ENCODE peak calls at places on chromosomes 16 and 17, in eight cellular contexts. X is fibroblast of pulmonary artery; N is IMR-90; F is GM12865; D is CD8-positive, alpha-beta T cell; R is tibial nerve; M is fibroblast of lung; K is stomach. O is an unnamed sample.

GRCh38 chr16:361341-361871 is 8.9 kb upstream of the AXIN1 start:
- DNase-seq in X (no peak), N (no peak), F (no peak), D (no peak), R (no peak), M (no peak), K (no peak), O (no peak)

GRCh38 chr16:14011006-14011405 is 60.1 kb upstream of the MRTFB start:
- DNase-seq in X (no peak), N (no peak), F (no peak), D (no peak), R (no peak), M (peak; percentile 9), K (no peak), O (no peak)

GRCh38 chr17:54992797-54993639 is 24.5 kb downstream of the STXBP4 start:
- DNase-seq in X (peak; percentile 70), N (peak; percentile 54), F (peak; percentile 63), D (no peak), R (no peak), M (peak; percentile 66), K (no peak), O (no peak)

GRCh38 chr17:41026668-41027471 is at the start of gene KRTAP1-5:
- DNase-seq in X (peak; percentile 28), N (peak; percentile 91), F (no peak), D (no peak), R (no peak), M (peak; percentile 35), K (no peak), O (peak; percentile 39)

GRCh38 chr17:56699186-56699895 is 105.8 kb downstream of the NOG start:
- DNase-seq in X (peak; percentile 80), N (peak; percentile 99), F (no peak), D (no peak), R (no peak), M (peak; percentile 87), K (peak; percentile 32), O (peak; percentile 53)

GRCh38 chr17:78759203-78759968 is 22.7 kb downstream of the CYTH1 start:
- DNase-seq in X (peak; percentile 92), N (peak; percentile 43), F (peak; percentile 78), D (peak; percentile 75), R (no peak), M (peak; percentile 57), K (peak; percentile 85), O (peak; percentile 81)

GRCh38 chr17:77037943-77038342 is 102.8 kb upstream of the SEC14L1 start:
- DNase-seq in X (no peak), N (no peak), F (no peak), D (no peak), R (no peak), M (no peak), K (no peak), O (no peak)

GRCh38 chr17:51371732-51372151 is 111.4 kb downstream of the UTP18 start:
- DNase-seq in X (peak; percentile 57), N (peak; percentile 50), F (peak; percentile 83), D (peak; percentile 20), R (no peak), M (peak; percentile 26), K (no peak), O (peak; percentile 18)

GRCh38 chr17:57532556-57532955 is 212.5 kb downstream of the CCDC182 start:
- DNase-seq in X (no peak), N (no peak), F (no peak), D (no peak), R (no peak), M (no peak), K (no peak), O (no peak)

GRCh38 chr17:46785696-46786095 is 32.8 kb downstream of the WNT3 start:
- DNase-seq in X (no peak), N (no peak), F (no peak), D (no peak), R (no peak), M (no peak), K (no peak), O (no peak)

GRCh38 chr16:17372383-17372782 is 98.4 kb downstream of the XYLT1 start:
- DNase-seq in X (no peak), N (peak; percentile 39), F (no peak), D (no peak), R (no peak), M (peak; percentile 47), K (no peak), O (no peak)

GRCh38 chr16:6558133-6558532 is 774.5 kb upstream of the RBFOX1 start:
- DNase-seq in X (no peak), N (no peak), F (no peak), D (no peak), R (no peak), M (no peak), K (no peak), O (no peak)

GRCh38 chr16:82412770-82413169 is 214.0 kb upstream of the CDH13 start:
- DNase-seq in X (no peak), N (no peak), F (no peak), D (no peak), R (no peak), M (no peak), K (no peak), O (no peak)

GRCh38 chr17:55570360-55570759 is 59.1 kb upstream of the SMIM36 start:
- DNase-seq in X (no peak), N (no peak), F (no peak), D (no peak), R (no peak), M (no peak), K (no peak), O (no peak)

GRCh38 chr17:4004517-4005295 is 40.5 kb upstream of the ATP2A3 start:
- DNase-seq in X (peak; percentile 31), N (no peak), F (peak; percentile 56), D (peak; percentile 52), R (no peak), M (peak; percentile 22), K (peak; percentile 78), O (peak; percentile 68)

GRCh38 chr17:77466596-77467223 is 325.9 kb downstream of the SEC14L1 start:
- DNase-seq in X (no peak), N (no peak), F (no peak), D (no peak), R (no peak), M (no peak), K (no peak), O (no peak)

GRCh38 chr17:58375811-58376210 is 23.8 kb upstream of the SUPT4H1 start:
- DNase-seq in X (no peak), N (no peak), F (no peak), D (no peak), R (no peak), M (no peak), K (no peak), O (no peak)

GRCh38 chr17:34299918-34300600 is 14.5 kb downstream of the CCL11 start:
- DNase-seq in X (peak; percentile 64), N (peak; percentile 84), F (no peak), D (no peak), R (no peak), M (peak; percentile 28), K (no peak), O (no peak)

DNA sequence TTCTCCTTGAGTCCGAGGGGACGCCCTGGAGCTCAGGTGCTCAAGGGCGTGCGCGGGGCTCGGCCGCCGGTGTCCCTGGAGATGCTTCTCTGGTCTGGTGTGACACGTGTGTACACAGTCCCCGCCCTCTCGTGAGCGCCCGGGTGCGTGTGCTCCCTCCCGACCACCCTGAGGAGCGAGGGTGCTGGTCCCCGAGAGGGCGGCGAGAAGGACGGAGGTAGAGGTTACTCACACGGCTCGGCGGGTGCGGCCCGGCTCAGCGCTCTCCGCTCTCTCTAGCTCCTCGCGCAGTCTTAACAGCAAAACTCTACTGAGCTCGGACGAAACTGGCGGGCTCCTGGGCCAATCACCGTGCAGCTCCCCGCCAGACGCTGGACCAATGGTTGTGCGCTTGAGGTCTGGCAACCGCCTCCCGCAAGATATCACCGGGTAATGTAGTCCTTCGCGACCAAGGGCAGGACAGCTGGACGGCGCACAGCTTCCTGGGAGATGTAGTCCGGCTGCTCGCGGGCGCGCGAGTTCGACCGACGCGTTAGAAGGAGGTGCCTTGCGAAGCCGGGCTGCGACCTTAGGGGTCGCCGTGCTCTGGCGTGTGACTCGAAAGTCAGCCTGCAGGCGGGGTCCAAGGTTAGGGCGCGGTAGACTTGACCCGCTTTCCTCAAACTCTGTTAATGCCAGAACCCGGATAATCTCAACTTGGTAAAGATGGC is at the start of gene SLC25A19:
- DNase-seq in X (peak; percentile 99), N (peak; percentile 98), F (peak; percentile 100), D (peak; percentile 94), R (peak; percentile 94), M (peak; percentile 98), K (peak; percentile 99), O (peak; percentile 98)
- TF ChIP-seq CTCF in X (no peak), N (peak; percentile 19), F (peak; percentile 36), D (no peak), R (no peak), M (peak; percentile 3), K (no peak), O (no peak)

DNA sequence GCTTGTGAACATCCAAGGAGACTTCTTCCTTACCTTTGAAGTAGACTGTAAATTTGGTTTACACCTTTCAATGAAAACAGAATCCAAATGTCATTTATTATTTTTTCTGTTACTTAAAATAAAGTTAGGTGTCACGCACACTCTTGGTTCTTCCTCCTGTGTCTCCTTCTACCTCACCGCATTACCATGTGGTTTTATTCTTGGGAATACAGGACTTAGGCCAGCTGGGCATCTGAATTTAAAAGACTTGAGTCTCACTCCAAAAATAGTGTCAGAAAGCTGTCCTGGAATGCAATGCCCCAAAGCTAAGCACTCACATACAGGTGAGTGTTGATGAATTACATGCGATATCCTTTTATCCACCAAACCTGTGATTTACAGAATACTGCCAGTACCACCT is 66.4 kb downstream of the MAF start:
- DNase-seq in X (no peak), N (no peak), F (no peak), D (no peak), R (no peak), M (no peak), K (no peak), O (no peak)
- H3K4me3 ChIP-seq in X (no peak overlapping the region), N (no peak overlapping the region), F (no peak overlapping the region), D (no peak overlapping the region), R (no peak overlapping the region), M (no peak overlapping the region), K (no peak overlapping the region), O (no peak overlapping the region)

DNA sequence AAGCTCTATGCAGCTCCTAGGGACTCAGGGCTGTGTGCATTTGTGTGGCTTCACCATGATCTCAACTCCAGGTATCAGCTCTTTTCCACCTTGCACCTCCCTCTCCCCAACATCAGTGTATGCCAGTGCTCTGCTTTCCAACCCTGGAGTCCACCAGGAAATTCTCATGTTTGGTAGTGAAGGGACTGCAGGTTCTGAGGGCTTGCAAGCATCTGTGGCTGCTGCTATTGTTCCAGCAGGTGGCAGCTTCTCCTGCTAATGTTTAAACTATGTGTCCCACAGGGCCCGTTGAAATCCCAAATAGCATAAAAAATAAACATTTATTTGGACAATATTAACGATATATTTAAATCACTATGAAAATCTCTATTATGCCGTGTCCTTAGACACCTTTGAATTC is 82.0 kb downstream of the RGS9 start:
- DNase-seq in X (no peak), N (no peak), F (no peak), D (no peak), R (no peak), M (no peak), K (no peak), O (no peak)
- TF ChIP-seq CTCF in X (peak; percentile 35), N (no peak), F (peak; percentile 14), D (no peak), R (no peak), M (no peak), K (no peak), O (no peak)

DNA sequence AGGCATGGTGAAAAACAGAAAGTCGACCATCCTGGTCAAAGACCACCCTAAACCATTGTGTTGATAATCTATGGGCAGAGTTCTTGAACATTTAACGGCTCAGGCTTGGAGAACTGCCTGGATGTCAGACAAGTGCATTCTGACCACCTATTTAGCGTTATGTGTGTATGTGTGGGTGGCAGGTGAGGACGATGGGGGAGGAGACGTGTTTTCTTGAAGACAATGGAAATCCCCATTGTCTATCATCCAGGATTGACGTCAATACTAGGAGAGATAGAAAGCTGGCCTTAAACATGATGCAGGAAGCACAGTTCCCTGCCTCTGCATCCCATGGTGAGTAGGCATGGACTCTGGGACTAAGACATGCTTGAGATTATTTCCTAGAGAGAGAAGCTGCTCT is 157.4 kb upstream of the MAF start:
- DNase-seq in X (no peak), N (no peak), F (no peak), D (no peak), R (no peak), M (no peak), K (no peak), O (no peak)
- H3K4me3 ChIP-seq in X (no peak overlapping the region), N (no peak overlapping the region), F (no peak overlapping the region), D (no peak overlapping the region), R (no peak overlapping the region), M (no peak overlapping the region), K (no peak overlapping the region), O (no peak overlapping the region)

O was measured in body of pancreas.